ENCODE peak calls at places on chromosomes 13 and 19, in four cellular contexts. Z, B, L and I are unnamed samples.

GRCh38 chr13:110127986-110128511 is 178.9 kb downstream of the COL4A1 start:
- DNase-seq in B (no peak), L (no peak), Z (no peak), I (no peak)

GRCh38 chr19:29324717-29325116 is 111.8 kb upstream of the UQCRFS1 start:
- DNase-seq in L (no peak), Z (no peak), B (no peak), I (no peak)

GRCh38 chr19:15239337-15239949 is 7.2 kb upstream of the EPHX3 start:
- DNase-seq in Z (no peak), B (no peak), L (no peak), I (no peak)

GRCh38 chr13:37127706-37128241 is 22.3 kb upstream of the CSNK1A1L start:
- DNase-seq in Z (no peak), B (no peak), L (peak), I (no peak)

GRCh38 chr19:10766681-10767201 is 48.9 kb downstream of the DNM2 start:
- DNase-seq in Z (no peak), B (no peak), L (peak), I (no peak)

GRCh38 chr13:20390526-20391175 is 135.0 kb downstream of the CRYL1 start:
- DNase-seq in Z (no peak), B (no peak), L (peak), I (no peak)

GRCh38 chr13:46315036-46315435 is 72.0 kb downstream of the RUBCNL start:
- DNase-seq in L (no peak), B (no peak), Z (no peak), I (no peak)

GRCh38 chr13:100694722-100695644 is 20.4 kb upstream of the TMTC4 start:
- DNase-seq in B (no peak), L (peak), Z (no peak), I (no peak)

GRCh38 chr13:46077260-46077659 is 24.7 kb upstream of the ZC3H13 start:
- DNase-seq in Z (no peak), L (no peak), B (no peak), I (no peak)

GRCh38 chr13:26051231-26052135 is at the start of gene SHISA2:
- DNase-seq in Z (peak), B (no peak), L (peak), I (no peak)

GRCh38 chr13:84096221-84096620 is 213.9 kb upstream of the SLITRK1 start:
- DNase-seq in Z (no peak), L (peak), B (no peak), I (no peak)

GRCh38 chr13:31172001-31172400 is 10.3 kb upstream of the HSPH1 start:
- DNase-seq in B (no peak), Z (no peak), L (peak), I (peak)

GRCh38 chr19:8079988-8080387 is 27.4 kb downstream of the CCL25 start:
- DNase-seq in Z (no peak), L (no peak), B (no peak), I (no peak)

GRCh38 chr19:33029746-33030303 is 34.9 kb downstream of the RHPN2 start:
- DNase-seq in L (no peak), B (no peak), Z (no peak), I (no peak)

GRCh38 chr19:21158523-21159135 is 16.8 kb downstream of the ZNF431 start:
- DNase-seq in B (no peak), L (peak), Z (no peak), I (no peak)

GRCh38 chr19:42030605-42031004 is 36.6 kb upstream of the ATP1A3 start:
- DNase-seq in L (no peak), B (no peak), Z (no peak), I (no peak)

GRCh38 chr19:47897857-47898256 is 11.7 kb upstream of the SULT2A1 start:
- DNase-seq in B (no peak), L (no peak), Z (no peak), I (no peak)

GRCh38 chr19:55301459-55302331 is 17.9 kb downstream of the BRSK1 start:
- DNase-seq in L (peak), Z (peak), B (peak), I (no peak)

GRCh38 chr13:31090921-31091624 is 70.6 kb downstream of the HSPH1 start:
- DNase-seq in L (peak), B (peak), Z (no peak), I (no peak)

GRCh38 chr19:42250666-42251531 is 4.0 kb downstream of the ERF start:
- DNase-seq in B (no peak), L (peak), Z (peak), I (no peak)

GRCh38 chr13:75829874-75830273 is 193.7 kb downstream of the LMO7 start:
- DNase-seq in B (no peak), L (no peak), Z (no peak), I (no peak)

GRCh38 chr19:15328312-15328711 is 4.0 kb downstream of the BRD4 start:
- DNase-seq in B (no peak), L (no peak), Z (no peak), I (no peak)

GRCh38 chr13:84870190-84870589 is 929.0 kb downstream of the SLITRK6 start:
- DNase-seq in Z (no peak), L (no peak), B (peak), I (no peak)

GRCh38 chr13:78993792-78994191 is 334.8 kb upstream of the OBI1 start:
- DNase-seq in Z (no peak), B (no peak), L (no peak), I (no peak)

GRCh38 chr19:41897820-41898219 is 14.8 kb downstream of the ARHGEF1 start:
- DNase-seq in Z (no peak), L (no peak), B (no peak), I (no peak)

GRCh38 chr19:1131718-1132552 is 28.1 kb downstream of the GPX4 start:
- DNase-seq in B (peak), L (peak), Z (peak), I (peak)

GRCh38 chr19:1135454-1135853 is 31.7 kb downstream of the GPX4 start:
- DNase-seq in B (no peak), L (no peak), Z (no peak), I (no peak)

GRCh38 chr19:1132625-1133383 is 29.0 kb downstream of the GPX4 start:
- DNase-seq in Z (no peak), B (peak), L (peak), I (no peak)

GRCh38 chr19:1134431-1134830 is 30.6 kb downstream of the GPX4 start:
- DNase-seq in B (no peak), Z (no peak), L (peak), I (no peak)

DNA sequence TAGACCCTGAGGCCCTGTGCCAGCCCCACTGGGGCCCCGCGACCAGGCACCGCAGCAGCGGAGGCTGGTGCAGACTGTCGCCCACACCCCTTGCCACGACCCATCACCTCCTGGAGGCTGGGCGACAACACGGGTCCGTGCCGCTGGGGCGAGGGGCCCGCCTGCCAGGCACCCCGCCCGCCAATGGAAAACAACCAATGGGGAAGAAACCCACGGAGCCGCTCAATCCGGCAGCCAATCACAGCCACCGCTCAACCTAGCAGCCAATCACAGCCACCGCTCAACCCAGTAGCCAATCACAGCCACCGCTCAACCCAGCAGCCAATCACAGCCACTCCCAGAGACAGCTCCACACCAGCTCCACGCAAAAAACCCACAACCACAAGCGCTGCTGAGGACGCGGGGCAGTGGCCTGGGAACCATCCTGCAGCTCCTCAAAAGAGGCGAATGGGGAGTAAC is 29.7 kb downstream of the GPX4 start:
- DNase-seq in B (peak), L (peak), Z (no peak), I (no peak)
- H3K27ac ChIP-seq in B (peak), L (no peak), Z (peak), I (peak)

DNA sequence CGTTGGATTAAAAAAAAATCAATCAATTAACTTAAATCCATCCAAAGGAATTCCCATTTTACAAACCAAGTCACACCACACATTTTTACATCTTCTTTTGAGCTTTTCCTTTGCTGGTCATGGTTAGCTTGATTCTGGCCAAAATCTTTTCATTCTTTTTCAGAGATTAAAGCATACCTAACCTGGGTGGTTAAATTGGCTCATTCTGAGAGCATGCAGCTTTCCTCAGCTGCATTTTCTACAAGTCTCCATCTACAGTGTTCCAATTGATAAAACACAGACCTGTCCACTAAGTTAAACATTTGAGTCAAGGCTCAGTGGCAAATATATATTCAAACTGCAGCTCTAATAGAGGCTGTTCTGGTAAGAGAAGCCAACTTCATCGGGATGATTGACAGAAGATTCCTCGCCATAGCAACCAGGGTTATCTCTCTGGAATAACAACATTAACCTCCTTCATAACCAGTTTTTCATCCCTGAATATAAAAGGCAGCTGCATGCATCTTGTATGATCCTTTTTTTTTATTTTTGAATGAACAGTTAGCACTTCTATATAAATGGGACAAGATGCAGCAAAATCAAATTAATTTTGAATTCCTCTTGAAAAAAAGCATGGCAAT is 106.2 kb downstream of the DNAJC15 start:
- DNase-seq in B (no peak), L (no peak), Z (no peak), I (no peak)
- H3K27ac ChIP-seq in B (no peak), L (no peak), Z (no peak), I (no peak)

GRCh38 chr19:12938054-12938535 is 314 bp upstream of the CALR start:
- DNase-seq in L (peak), Z (peak), B (peak), I (peak)
- H3K27ac ChIP-seq in L (peak), Z (peak), B (peak), I (peak)

GRCh38 chr19:35738021-35738886 is 4.0 kb downstream of the IGFLR1 start:
- DNase-seq in L (no peak), B (no peak), Z (no peak), I (no peak)
- H3K27ac ChIP-seq in L (no peak), B (no peak), Z (peak), I (no peak)

GRCh38 chr13:76884167-76884566 is 2.0 kb downstream of the KCTD12 start:
- DNase-seq in B (no peak), Z (peak), L (peak), I (no peak)
- H3K27ac ChIP-seq in B (no peak), Z (peak), L (peak), I (no peak)

GRCh38 chr13:44386932-44387556 is 13.4 kb downstream of the SERP2 start:
- DNase-seq in L (peak), Z (no peak), B (no peak), I (no peak)
- H3K27ac ChIP-seq in L (peak), Z (no peak), B (no peak), I (no peak)

GRCh38 chr19:5803441-5803751 is 1.5 kb upstream of the NRTN start:
- DNase-seq in B (no peak), Z (no peak), L (no peak), I (no peak)

GRCh38 chr19:5805465-5806132 is 732 bp downstream of the NRTN start:
- DNase-seq in L (peak), Z (peak), B (peak), I (no peak)

GRCh38 chr19:5804516-5805464 is at the start of gene NRTN:
- DNase-seq in B (peak), L (no peak), Z (peak), I (no peak)

GRCh38 chr19:5801796-5802616 is 2.9 kb upstream of the NRTN start:
- DNase-seq in B (no peak), L (peak), Z (no peak), I (no peak)

DNA sequence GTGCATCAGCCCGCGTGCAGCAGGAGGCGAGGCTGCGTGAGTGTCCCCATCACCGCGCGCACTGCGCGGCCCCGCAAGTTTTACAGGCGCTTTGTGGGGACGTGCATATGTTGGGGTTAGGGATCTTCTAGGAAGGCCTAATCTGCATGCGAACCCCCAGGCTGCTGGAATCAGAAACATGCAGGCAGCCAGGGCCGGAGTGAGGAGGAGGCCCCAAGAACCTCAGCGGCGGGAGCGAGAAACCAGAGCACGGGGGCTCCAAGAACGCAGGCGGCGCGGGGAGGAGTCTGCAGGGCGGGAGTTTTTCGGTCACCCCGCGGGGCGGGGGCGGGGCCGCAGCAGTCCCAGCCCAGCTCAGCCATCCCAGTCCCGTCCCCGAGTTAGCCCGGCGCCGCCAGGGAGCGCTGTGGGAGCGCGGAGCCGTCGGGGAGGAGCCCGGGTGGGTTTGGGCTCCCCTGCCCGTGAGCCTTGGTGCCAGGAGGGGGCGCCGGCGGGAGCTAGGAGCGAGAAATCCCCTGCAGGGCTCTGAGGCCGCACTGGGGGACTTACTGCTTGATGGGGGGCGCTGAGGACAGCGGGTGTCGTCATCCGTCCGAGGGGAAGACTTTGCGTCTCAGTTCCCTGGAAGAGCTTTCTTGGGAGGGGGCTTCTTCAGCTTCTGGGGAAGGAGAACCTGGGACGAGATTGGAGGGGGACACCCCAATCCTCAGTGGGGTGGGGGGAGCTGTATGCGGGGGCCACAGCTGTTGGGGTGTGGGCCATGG is 933 bp upstream of the NRTN start:
- DNase-seq in B (peak), Z (peak), L (peak), I (no peak)
- H3K27ac ChIP-seq in B (no peak), Z (no peak), L (no peak), I (no peak)

DNA sequence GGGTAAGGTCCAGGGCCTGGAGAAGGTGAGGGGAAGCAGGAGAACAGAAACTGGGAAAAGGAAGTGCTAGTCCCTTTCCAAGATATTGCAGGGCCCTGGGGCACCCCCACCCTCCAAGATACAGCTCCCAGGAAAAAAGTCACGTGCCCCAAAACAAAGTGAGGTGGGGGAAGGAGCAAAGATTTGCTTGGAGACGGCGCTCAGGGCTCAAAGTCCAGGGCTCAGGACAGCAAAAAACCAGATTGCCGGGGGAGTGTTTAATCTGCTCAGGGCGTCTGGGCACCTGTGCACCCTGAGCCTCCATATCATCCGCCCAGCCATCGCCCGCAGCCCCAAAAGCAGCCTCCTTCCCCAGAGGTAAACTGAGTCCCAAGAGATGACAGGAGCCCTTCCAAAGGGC is 6.3 kb downstream of the SMIM24 start:
- DNase-seq in B (no peak), L (no peak), Z (no peak), I (no peak)
- H3K27ac ChIP-seq in B (no peak), L (no peak), Z (no peak), I (no peak)